ENCODE peak calls at places on chromosomes 6 and 20, in seven cellular contexts. A is coronary artery, G is WTC11, S is fibroblast of mammary gland, U is brain microvascular endothelial cell, Y is epithelial cell of esophagus, T is progenitor cell of endocrine pancreas. C is an unnamed sample.

GRCh38 chr6:98832282-98833100 is 1.9 kb upstream of the POU3F2 start:
- DNase-seq in A (no peak), G (peak; percentile 37), S (peak; percentile 86), U (peak; percentile 34), Y (peak; percentile 89), T (no peak), C (no peak)

GRCh38 chr6:107186047-107186446 is 70.7 kb upstream of the BEND3 start:
- DNase-seq in A (no peak), G (no peak), S (no peak), U (no peak), Y (no peak), T (no peak), C (no peak)

GRCh38 chr20:684676-685319 is 9.2 kb upstream of the SCRT2 start:
- DNase-seq in A (no peak), G (no peak), S (no peak), U (no peak), Y (no peak), T (no peak), C (no peak)

GRCh38 chr20:50980851-50981713 is 22.5 kb downstream of the MOCS3 start:
- DNase-seq in A (no peak), G (peak; percentile 74), S (peak; percentile 74), U (peak; percentile 68), Y (peak; percentile 66), T (peak; percentile 54), C (peak; percentile 32)

GRCh38 chr6:29617782-29618557 is 15.0 kb downstream of the GABBR1 start:
- DNase-seq in A (no peak), G (peak; percentile 65), S (no peak), U (no peak), Y (no peak), T (no peak), C (no peak)

GRCh38 chr6:72140795-72141194 is 254.4 kb downstream of the RIMS1 start:
- DNase-seq in A (no peak), G (no peak), S (peak; percentile 4), U (no peak), Y (peak; percentile 35), T (no peak), C (no peak)

GRCh38 chr6:134372603-134373281 is 54.8 kb upstream of the SGK1 start:
- DNase-seq in A (no peak), G (no peak), S (peak; percentile 80), U (peak; percentile 66), Y (peak; percentile 68), T (no peak), C (no peak)

GRCh38 chr6:148943451-148943850 is 196.6 kb downstream of the UST start:
- DNase-seq in A (no peak), G (no peak), S (peak; percentile 26), U (no peak), Y (no peak), T (no peak), C (no peak)

GRCh38 chr20:41425180-41425884 is 58.7 kb upstream of the EMILIN3 start:
- DNase-seq in A (no peak), G (no peak), S (no peak), U (no peak), Y (no peak), T (no peak), C (no peak)

GRCh38 chr20:52996726-52997125 is 24.6 kb downstream of the TSHZ2 start:
- DNase-seq in A (no peak), G (no peak), S (no peak), U (no peak), Y (no peak), T (no peak), C (no peak)

GRCh38 chr6:156449128-156449527 is 328.1 kb upstream of the ARID1B start:
- DNase-seq in A (no peak), G (no peak), S (no peak), U (no peak), Y (peak; percentile 71), T (no peak), C (no peak)

GRCh38 chr6:5175635-5176034 is 85.1 kb downstream of the LYRM4 start:
- DNase-seq in A (no peak), G (no peak), S (no peak), U (no peak), Y (no peak), T (no peak), C (peak; percentile 28)

GRCh38 chr6:5172057-5172683 is 87.0 kb downstream of the PPP1R3G start:
- DNase-seq in A (no peak), G (no peak), S (no peak), U (no peak), Y (peak; percentile 56), T (no peak), C (no peak)

GRCh38 chr6:5173862-5174643 is 86.7 kb downstream of the LYRM4 start:
- DNase-seq in A (no peak), G (no peak), S (no peak), U (no peak), Y (no peak), T (no peak), C (peak; percentile 18)

GRCh38 chr6:5174756-5175155 is 86.0 kb downstream of the LYRM4 start:
- DNase-seq in A (no peak), G (no peak), S (no peak), U (no peak), Y (no peak), T (no peak), C (no peak)

DNA sequence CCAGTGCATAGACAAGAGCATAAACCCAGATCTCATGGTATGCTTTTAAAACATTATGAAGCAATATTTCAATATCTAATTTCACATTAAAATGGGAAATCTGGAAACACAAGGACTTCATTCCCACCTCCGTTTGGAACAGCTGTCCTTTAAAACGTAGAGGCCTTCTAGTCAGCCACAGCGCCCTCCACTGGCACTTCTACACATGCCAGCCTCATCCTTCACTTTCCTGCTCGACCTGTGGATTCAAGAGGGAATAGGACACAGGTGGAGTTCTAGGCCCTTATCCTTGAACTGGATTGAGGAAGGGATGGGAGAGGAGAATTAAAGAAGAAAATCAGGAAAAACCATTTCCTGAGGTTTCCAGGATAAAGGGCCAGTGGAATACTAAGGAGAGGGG is 85.6 kb downstream of the LYRM4 start:
- DNase-seq in A (no peak), G (peak; percentile 77), S (peak; percentile 10), U (no peak), Y (peak; percentile 19), T (no peak), C (no peak)
- TF ChIP-seq CTCF in A (no peak), G (peak; percentile 58), S (peak; percentile 41), U (peak; percentile 79), Y (peak; percentile 34), T (peak; percentile 46), C (no peak)

DNA sequence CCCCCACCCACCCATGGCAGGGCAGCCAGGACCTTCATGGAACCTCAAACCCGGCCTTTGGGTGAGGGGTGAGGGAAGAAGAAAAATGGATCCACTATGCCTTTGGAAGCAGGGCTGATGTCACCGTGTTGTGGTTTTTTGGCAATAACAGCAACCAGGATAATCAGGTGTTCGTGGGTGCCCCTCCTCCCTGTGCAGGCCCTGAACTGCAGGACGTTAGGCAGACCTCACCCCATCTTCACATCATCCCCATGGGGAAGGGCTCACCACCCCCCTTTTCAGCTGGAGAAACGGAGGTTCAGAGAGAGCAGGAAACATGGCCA is 3.6 kb downstream of the GABRR2 start:
- DNase-seq in A (no peak), G (no peak), S (no peak), U (no peak), Y (no peak), T (no peak), C (no peak)
- TF ChIP-seq CTCF in A (no peak), G (no peak), S (no peak), U (no peak), Y (no peak), T (no peak), C (no peak)

GRCh38 chr6:131678401-131678800 is 22.8 kb downstream of the OR2A4 start:
- DNase-seq in A (no peak), G (no peak), S (no peak), U (no peak), Y (no peak), T (no peak), C (no peak)
- TF ChIP-seq CTCF in A (no peak), G (no peak), S (no peak), U (no peak), Y (no peak), T (no peak), C (no peak)

DNA sequence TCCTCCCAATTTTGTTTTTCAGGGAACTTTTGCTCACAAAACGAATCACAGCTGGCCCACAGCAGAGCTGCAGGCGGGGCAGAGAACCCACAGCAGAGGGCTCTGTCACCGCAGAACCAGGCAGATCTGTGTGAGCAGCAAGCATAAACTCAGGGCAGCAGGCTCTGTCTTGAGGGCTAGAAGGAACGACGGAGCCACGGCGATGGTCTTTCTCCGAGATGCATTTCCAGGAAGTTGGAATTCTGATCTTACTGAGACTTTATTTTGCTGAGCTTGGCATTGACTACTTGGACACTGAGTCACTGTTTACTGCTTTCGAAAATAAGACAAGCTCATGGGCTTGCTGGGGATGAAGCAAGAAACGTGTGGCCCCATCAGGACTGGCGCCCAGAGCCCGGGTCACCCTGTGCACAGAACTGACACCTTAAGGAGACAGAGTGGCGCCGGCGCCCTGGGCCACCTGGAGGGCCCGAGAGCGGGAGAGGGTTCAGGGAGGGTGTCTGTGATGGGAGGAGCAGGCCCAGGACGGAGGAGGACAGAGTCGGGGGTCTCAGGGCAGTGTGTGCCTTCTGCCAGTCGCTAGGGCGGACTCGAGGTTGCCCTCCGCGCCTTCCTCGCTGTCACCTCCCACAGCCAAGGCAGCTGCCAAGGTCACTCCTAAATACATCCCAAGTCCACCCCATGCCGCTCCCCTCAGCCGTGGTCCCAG is 106.2 kb upstream of the NXT1 start:
- DNase-seq in A (peak; percentile 75), G (no peak), S (peak; percentile 61), U (no peak), Y (no peak), T (no peak), C (no peak)
- TF ChIP-seq CTCF in A (no peak), G (no peak), S (no peak), U (no peak), Y (no peak), T (no peak), C (no peak)

DNA sequence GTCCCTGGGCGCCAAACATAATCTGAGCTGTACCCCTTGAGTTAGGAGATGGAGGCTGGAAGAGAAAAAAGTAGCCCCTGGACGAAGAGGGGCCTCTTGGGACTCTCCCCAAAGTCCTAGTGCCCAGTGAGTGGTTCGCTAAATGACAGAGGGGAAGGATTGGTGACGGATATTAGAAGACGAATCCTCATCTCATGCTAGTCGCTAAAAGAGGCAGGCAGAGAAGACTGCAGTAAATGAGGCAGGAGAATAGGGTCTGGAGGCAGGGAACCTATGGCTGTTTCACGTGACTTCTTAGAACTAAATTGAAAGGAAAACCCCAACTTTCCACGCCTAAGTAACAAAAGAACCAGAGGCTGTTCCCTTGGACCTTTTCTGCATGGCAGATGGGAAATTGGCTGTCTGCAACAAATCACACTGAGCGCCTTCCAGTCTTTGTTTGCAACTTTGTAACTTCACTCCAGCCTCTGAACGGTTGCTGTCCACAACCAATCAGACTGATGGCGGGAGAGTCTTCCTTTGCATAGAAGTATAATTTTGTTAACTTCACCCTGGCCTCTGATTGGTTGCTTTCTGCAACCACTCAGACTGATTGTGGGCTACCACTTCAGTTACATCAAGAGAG is 730 bp upstream of the RBL1 start:
- DNase-seq in A (no peak), G (no peak), S (no peak), U (no peak), Y (no peak), T (no peak), C (no peak)
- TF ChIP-seq CTCF in A (no peak), G (no peak), S (no peak), U (no peak), Y (no peak), T (no peak), C (no peak)

C was measured in natural killer cell.